ENCODE peak calls at places on chromosomes 12 and 14, in seven cellular contexts. X, P, Q, L, R, M and J are unnamed samples. For H3K36me3, the result is how much of the 10 kb centered on the place peaks cover.

GRCh38 chr12:51393676-51394545 is 2.7 kb upstream of the GALNT6 start:
- DNase-seq in X (no peak), P (no peak), Q (no peak), L (no peak), R (no peak), M (no peak), J (peak)

GRCh38 chr12:26636710-26637328 is 196.2 kb downstream of the ITPR2 start:
- DNase-seq in X (no peak), P (no peak), Q (no peak), L (no peak), R (no peak), M (no peak), J (peak)

GRCh38 chr14:104688755-104689619 is at the start of gene INF2:
- DNase-seq in X (peak), P (peak), Q (no peak), L (no peak), R (peak), M (peak), J (peak)

GRCh38 chr12:85575115-85576096 is 260.8 kb downstream of the RASSF9 start:
- DNase-seq in X (peak), P (peak), Q (no peak), L (no peak), R (no peak), M (no peak), J (no peak)

GRCh38 chr14:93263416-93263815 is 56.4 kb downstream of the UBR7 start:
- DNase-seq in X (no peak), P (no peak), Q (no peak), L (no peak), R (no peak), M (no peak), J (no peak)

GRCh38 chr12:47987411-47988072 is 16.7 kb downstream of the COL2A1 start:
- DNase-seq in X (no peak), P (no peak), Q (no peak), L (peak), R (no peak), M (no peak), J (no peak)

GRCh38 chr12:116508145-116509121 is 50.7 kb upstream of the MAP1LC3B2 start:
- DNase-seq in X (peak), P (peak), Q (no peak), L (no peak), R (peak), M (no peak), J (no peak)

GRCh38 chr12:1391722-1392121 is 202.7 kb downstream of the FBXL14 start:
- DNase-seq in X (no peak), P (no peak), Q (no peak), L (no peak), R (no peak), M (no peak), J (no peak)

GRCh38 chr14:55026441-55026792 is 482 bp downstream of the WDHD1 start:
- DNase-seq in X (no peak), P (no peak), Q (no peak), L (no peak), R (no peak), M (no peak), J (no peak)

GRCh38 chr12:79925492-79925891 is 9.4 kb downstream of the PPP1R12A start:
- DNase-seq in X (no peak), P (no peak), Q (no peak), L (no peak), R (no peak), M (no peak), J (no peak)

GRCh38 chr14:71711619-71712018 is 220.6 kb upstream of the RGS6 start:
- DNase-seq in X (no peak), P (no peak), Q (no peak), L (no peak), R (no peak), M (no peak), J (no peak)

GRCh38 chr12:132400011-132400641 is 70.7 kb upstream of the GALNT9 start:
- DNase-seq in X (peak), P (peak), Q (no peak), L (peak), R (no peak), M (peak), J (peak)

GRCh38 chr12:70664463-70664862 is 27.2 kb upstream of the PTPRB start:
- DNase-seq in X (no peak), P (no peak), Q (no peak), L (no peak), R (no peak), M (no peak), J (no peak)

GRCh38 chr12:88590851-88591250 is 10.6 kb upstream of the KITLG start:
- DNase-seq in X (no peak), P (no peak), Q (no peak), L (no peak), R (no peak), M (no peak), J (no peak)

GRCh38 chr14:69886843-69887242 is 7.6 kb downstream of the SMOC1 start:
- DNase-seq in X (no peak), P (no peak), Q (no peak), L (no peak), R (no peak), M (no peak), J (no peak)

GRCh38 chr14:21671371-21671770 is 2.2 kb downstream of the OR4E1 start:
- DNase-seq in X (no peak), P (no peak), Q (no peak), L (no peak), R (no peak), M (no peak), J (no peak)

GRCh38 chr12:11273449-11273848 is 3.9 kb upstream of the PRB3 start:
- DNase-seq in X (no peak), P (no peak), Q (no peak), L (no peak), R (no peak), M (no peak), J (no peak)

GRCh38 chr14:103547941-103548462 is 14.5 kb downstream of the BAG5 start:
- DNase-seq in X (peak), P (peak), Q (no peak), L (no peak), R (no peak), M (peak), J (no peak)

GRCh38 chr12:50581226-50582184 is 76.7 kb downstream of the DIP2B start:
- DNase-seq in X (no peak), P (no peak), Q (no peak), L (no peak), R (no peak), M (no peak), J (no peak)

GRCh38 chr12:8081228-8081920 is 700 bp upstream of the NECAP1 start:
- DNase-seq in X (no peak), P (no peak), Q (no peak), L (no peak), R (no peak), M (no peak), J (no peak)

GRCh38 chr14:75254381-75254821 is 24.2 kb upstream of the FOS start:
- DNase-seq in X (no peak), P (no peak), Q (no peak), L (peak), R (no peak), M (peak), J (peak)

GRCh38 chr14:37515761-37516160 is 79.3 kb downstream of the FOXA1 start:
- DNase-seq in X (no peak), P (no peak), Q (no peak), L (no peak), R (no peak), M (no peak), J (no peak)

GRCh38 chr12:92331383-92331782 is 185.7 kb upstream of the BTG1 start:
- DNase-seq in X (no peak), P (no peak), Q (no peak), L (no peak), R (no peak), M (no peak), J (no peak)

GRCh38 chr12:15851919-15852318 is 30.3 kb upstream of the STRAP start:
- DNase-seq in X (no peak), P (no peak), Q (no peak), L (no peak), R (no peak), M (no peak), J (no peak)

GRCh38 chr12:2800046-2800570 is 5.3 kb downstream of the FKBP4 start:
- DNase-seq in X (no peak), P (no peak), Q (no peak), L (no peak), R (no peak), M (no peak), J (no peak)

GRCh38 chr12:124490584-124491305 is 76.7 kb downstream of the NCOR2 start:
- DNase-seq in X (peak), P (peak), Q (no peak), L (peak), R (no peak), M (peak), J (peak)

GRCh38 chr14:52080817-52081755 is 12.2 kb upstream of the NID2 start:
- DNase-seq in X (no peak), P (no peak), Q (no peak), L (no peak), R (no peak), M (no peak), J (no peak)

GRCh38 chr12:54983536-54984102 is 943 bp downstream of the TESPA1 start:
- DNase-seq in X (no peak), P (no peak), Q (no peak), L (no peak), R (no peak), M (no peak), J (no peak)

GRCh38 chr12:108304633-108305032 is 34.5 kb downstream of the CMKLR1 start:
- DNase-seq in X (no peak), P (no peak), Q (no peak), L (no peak), R (no peak), M (no peak), J (no peak)

GRCh38 chr14:26204954-26205479 is 392.8 kb downstream of the NOVA1 start:
- DNase-seq in X (peak), P (peak), Q (no peak), L (peak), R (peak), M (peak), J (peak)

GRCh38 chr12:9948606-9949286 is 16.6 kb upstream of the CLEC2A start:
- DNase-seq in X (no peak), P (no peak), Q (no peak), L (no peak), R (no peak), M (no peak), J (no peak)

GRCh38 chr12:58731096-58731495 is 189.2 kb downstream of the LRIG3 start:
- DNase-seq in X (no peak), P (no peak), Q (no peak), L (no peak), R (no peak), M (no peak), J (no peak)

DNA sequence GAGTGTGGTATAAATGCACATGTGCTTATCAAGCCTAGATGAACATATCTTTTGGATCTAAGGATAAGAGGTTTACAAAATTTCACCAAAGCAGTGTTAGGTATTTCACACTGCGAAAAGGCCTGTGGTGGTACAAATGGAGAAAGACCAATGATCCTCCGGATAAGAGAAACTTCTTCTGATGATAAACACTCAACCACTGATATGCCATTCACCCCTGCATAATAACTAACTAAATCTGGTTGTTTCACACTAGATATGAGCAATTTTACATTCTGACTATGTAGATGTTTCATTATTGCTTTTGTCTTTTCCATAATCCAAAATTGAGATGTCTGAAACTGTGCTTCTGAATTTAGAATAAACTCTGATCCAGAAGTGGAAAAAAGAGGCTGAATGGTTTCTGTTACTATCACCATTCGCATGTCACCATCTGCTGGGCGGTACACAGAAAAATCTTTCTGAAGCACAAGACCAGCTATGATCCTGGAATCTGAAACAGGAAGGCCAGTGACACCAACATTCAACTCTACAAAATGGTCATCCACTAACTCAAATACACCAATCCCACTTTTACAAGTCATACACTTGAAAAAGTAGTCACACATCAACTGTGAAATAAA is 1.3 kb downstream of the BBS10 start:
- DNase-seq in X (no peak), P (no peak), Q (no peak), L (no peak), R (no peak), M (no peak), J (no peak)
- H3K4me3 ChIP-seq in X (peak), P (peak), Q (peak), L (peak), R (no peak), M (no peak), J (no peak)

DNA sequence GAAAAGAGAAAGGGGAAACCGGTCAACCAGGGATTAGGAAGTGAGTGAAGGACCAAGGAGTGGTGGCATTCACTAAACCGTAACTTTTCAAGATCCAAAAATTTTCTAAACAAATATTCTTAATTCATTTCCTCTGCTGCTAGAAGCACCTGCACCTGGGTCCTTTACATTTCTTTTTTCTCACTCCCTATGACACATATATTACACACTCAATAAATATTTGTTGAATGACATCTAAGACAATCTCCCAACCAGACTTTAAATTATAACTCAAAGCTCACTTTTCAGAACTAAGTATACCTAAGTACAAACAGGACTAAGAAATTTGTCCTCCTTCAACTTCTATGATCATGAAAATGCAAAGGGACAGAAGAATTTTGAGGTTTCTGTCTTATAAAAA is 11.1 kb downstream of the TTC5 start:
- DNase-seq in X (no peak), P (no peak), Q (no peak), L (no peak), R (no peak), M (no peak), J (no peak)
- H3K36me3 ChIP-seq in X (half or more), P (half or more), Q (under half), L (half or more), R (under half), M (half or more), J (under half)

DNA sequence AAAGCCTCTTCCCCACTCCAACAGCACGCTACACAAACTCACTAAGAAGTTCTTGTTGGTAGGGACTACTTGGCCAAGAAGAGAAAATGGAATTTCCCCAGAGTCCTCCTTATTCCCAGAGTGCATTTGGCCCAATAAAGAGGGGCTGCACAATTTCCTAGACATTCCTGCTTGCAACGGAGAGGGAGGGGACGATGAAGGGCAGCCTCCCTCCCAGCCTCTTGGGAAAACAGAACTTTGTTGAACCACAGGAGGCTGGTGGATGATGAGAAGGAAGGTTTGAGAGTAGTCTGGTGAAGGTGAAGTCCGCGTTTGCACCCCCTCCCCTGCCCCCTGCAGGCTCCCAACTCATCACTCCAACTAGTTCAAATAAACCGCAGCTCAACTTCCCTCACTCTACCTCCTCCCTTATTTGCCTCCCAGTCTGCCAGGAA is 19.1 kb upstream of the TBX3 start:
- DNase-seq in X (no peak), P (no peak), Q (no peak), L (no peak), R (no peak), M (no peak), J (no peak)
- H3K4me3 ChIP-seq in X (no peak), P (no peak), Q (no peak), L (no peak), R (no peak), M (no peak), J (no peak)

GRCh38 chr14:91313852-91314251 is 69.3 kb upstream of the GPR68 start:
- DNase-seq in X (no peak), P (no peak), Q (no peak), L (no peak), R (no peak), M (no peak), J (no peak)

GRCh38 chr14:91318911-91319310 is 74.4 kb upstream of the GPR68 start:
- DNase-seq in X (no peak), P (no peak), Q (no peak), L (no peak), R (no peak), M (no peak), J (no peak)

GRCh38 chr14:91315844-91316267 is 71.4 kb upstream of the GPR68 start:
- DNase-seq in X (no peak), P (no peak), Q (no peak), L (no peak), R (no peak), M (no peak), J (no peak)

GRCh38 chr14:91317381-91318313 is 73.1 kb upstream of the GPR68 start:
- DNase-seq in X (peak), P (peak), Q (peak), L (peak), R (peak), M (peak), J (peak)

DNA sequence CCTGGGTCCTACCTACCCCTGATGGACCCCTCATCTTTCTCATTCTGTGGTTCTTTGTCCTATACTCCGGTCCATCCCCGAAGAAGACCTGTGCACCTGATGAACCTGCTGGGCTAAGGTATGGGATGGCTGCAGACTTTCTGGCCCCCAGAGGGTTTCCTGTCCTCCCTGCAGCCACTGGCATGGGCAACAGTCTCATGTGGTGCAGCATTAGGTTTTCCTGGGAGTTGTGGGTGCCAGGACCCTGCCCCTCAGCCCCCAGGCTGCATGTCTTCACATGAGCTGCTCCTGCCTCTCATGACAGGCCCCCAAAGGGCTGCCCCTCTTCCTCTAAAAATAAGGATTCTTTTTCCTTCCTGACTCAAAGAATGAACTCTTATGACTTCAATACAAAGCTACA is 72.3 kb upstream of the GPR68 start:
- DNase-seq in X (no peak), P (no peak), Q (no peak), L (no peak), R (no peak), M (no peak), J (no peak)
- H3K36me3 ChIP-seq in X (under half), P (under half), Q (under half), L (under half), R (under half), M (under half), J (under half)